ENCODE peak calls at places on chromosomes 12 and 14, in five cellular contexts. F, K, J, W and O are unnamed samples.

GRCh38 chr12:6821271-6821673 is 349 bp upstream of the GPR162 start:
- DNase-seq in W (peak; percentile 93), J (no peak), K (no peak), F (peak; percentile 66), O (no peak)

GRCh38 chr12:64029013-64029857 is 184.7 kb downstream of the SRGAP1 start:
- DNase-seq in W (no peak), K (no peak), J (no peak), F (no peak), O (no peak)

GRCh38 chr14:99615497-99616245 is 11.7 kb upstream of the CCDC85C start:
- DNase-seq in J (no peak), W (no peak), F (no peak), K (no peak), O (no peak)

GRCh38 chr12:16347391-16348298 is at the start of gene MGST1:
- DNase-seq in W (peak; percentile 98), J (peak; percentile 73), F (no peak), K (peak; percentile 77), O (peak; percentile 87)

GRCh38 chr12:27270148-27270547 is 26.1 kb downstream of the STK38L start:
- DNase-seq in W (no peak), J (no peak), F (no peak), K (no peak), O (no peak)

GRCh38 chr12:3225796-3226180 is 148.6 kb downstream of the TSPAN9 start:
- DNase-seq in J (no peak), W (no peak), F (no peak), K (no peak), O (no peak)

GRCh38 chr12:22312336-22312735 is 22.2 kb downstream of the ST8SIA1 start:
- DNase-seq in J (no peak), W (no peak), F (no peak), K (peak; percentile 5), O (no peak)

GRCh38 chr14:31294736-31295398 is 87.3 kb upstream of the HECTD1 start:
- DNase-seq in K (no peak), J (no peak), W (no peak), F (no peak), O (no peak)

GRCh38 chr12:131703161-131703560 is 7.7 kb upstream of the SFSWAP start:
- DNase-seq in K (no peak), F (no peak), W (no peak), J (no peak), O (no peak)

GRCh38 chr14:32808574-32809098 is 130.0 kb upstream of the NPAS3 start:
- DNase-seq in K (no peak), W (no peak), F (no peak), J (no peak), O (no peak)

GRCh38 chr14:92539875-92540274 is 26.3 kb downstream of the RIN3 start:
- DNase-seq in F (no peak), J (no peak), K (no peak), W (no peak), O (no peak)

GRCh38 chr14:47678993-47679392 is 3.6 kb upstream of the MDGA2 start:
- DNase-seq in W (no peak), F (no peak), J (no peak), K (no peak), O (no peak)

GRCh38 chr14:54562334-54562733 is 4.6 kb upstream of the SAMD4A start:
- DNase-seq in J (no peak), K (no peak), W (no peak), F (no peak), O (no peak)

GRCh38 chr12:118098911-118099671 is 4.7 kb downstream of the VSIG10 start:
- DNase-seq in W (peak; percentile 74), J (no peak), F (no peak), K (no peak), O (no peak)

GRCh38 chr14:104369208-104369607 is 210.4 kb upstream of the C14orf180 start:
- DNase-seq in K (no peak), F (no peak), J (no peak), W (no peak), O (no peak)

GRCh38 chr12:114691810-114692557 is 8.0 kb upstream of the TBX3 start:
- DNase-seq in J (no peak), K (no peak), W (peak; percentile 83), F (no peak), O (no peak)

GRCh38 chr12:93682846-93683261 is 5.7 kb downstream of the CRADD start:
- DNase-seq in K (peak; percentile 28), W (peak; percentile 74), F (peak; percentile 53), J (no peak), O (no peak)

GRCh38 chr12:78120866-78121590 is 290.3 kb downstream of the NAV3 start:
- DNase-seq in K (no peak), F (no peak), W (no peak), J (no peak), O (no peak)

GRCh38 chr14:50774542-50775267 is 56.3 kb downstream of the NIN start:
- DNase-seq in W (no peak), F (no peak), K (no peak), J (no peak), O (no peak)

GRCh38 chr12:18296201-18296908 is 35.0 kb downstream of the PIK3C2G start:
- DNase-seq in K (no peak), W (no peak), J (no peak), F (no peak), O (no peak)

GRCh38 chr12:49671051-49671765 is 36.0 kb downstream of the FMNL3 start:
- DNase-seq in F (no peak), K (no peak), J (no peak), W (no peak), O (no peak)

GRCh38 chr12:131753757-131754156 is 42.9 kb downstream of the SFSWAP start:
- DNase-seq in F (no peak), W (peak; percentile 44), J (no peak), K (no peak), O (no peak)

GRCh38 chr12:55933158-55933798 is 2.3 kb downstream of the DGKA start:
- DNase-seq in W (no peak), F (no peak), K (no peak), J (no peak), O (no peak)

GRCh38 chr14:68598089-68598488 is 194.8 kb downstream of the ZFP36L1 start:
- DNase-seq in W (no peak), F (no peak), K (no peak), J (no peak), O (no peak)

GRCh38 chr14:70905316-70905715 is 1.9 kb upstream of the PCNX1 start:
- DNase-seq in J (no peak), K (no peak), W (no peak), F (peak; percentile 54), O (no peak)

GRCh38 chr12:49637401-49637800 is 14.0 kb downstream of the PRPF40B start:
- DNase-seq in J (no peak), W (peak; percentile 82), K (no peak), F (no peak), O (no peak)

GRCh38 chr14:76761849-76762616 is 765 bp downstream of the VASH1 start:
- DNase-seq in K (no peak), F (peak; percentile 33), W (no peak), J (no peak), O (no peak)
- H3K4me3 ChIP-seq in K (peak overlapping the region; percentile 54), F (peak overlapping the region; percentile 76), W (peak overlapping the region; percentile 82), J (peak overlapping the region; percentile 52), O (peak overlapping the region; percentile 74)

GRCh38 chr12:108820700-108821406 is 36.5 kb downstream of the SSH1 start:
- DNase-seq in W (no peak), J (no peak), F (no peak), K (no peak), O (no peak)
- H3K4me1 ChIP-seq in W (no peaks in the 10 kb centered on the region), J (no peaks in the 10 kb centered on the region), F (peaks cover 11% of the 10 kb centered on the region), K (peaks cover 8% of the 10 kb centered on the region), O (peaks cover 1% of the 10 kb centered on the region)

GRCh38 chr14:72961579-72962335 is 35.5 kb downstream of the DCAF4 start:
- DNase-seq in F (no peak), W (no peak), K (no peak), J (no peak), O (no peak)

GRCh38 chr14:72962829-72963312 is 36.6 kb downstream of the DCAF4 start:
- DNase-seq in W (peak; percentile 82), F (no peak), J (peak; percentile 54), K (peak; percentile 48), O (peak; percentile 54)

GRCh38 chr14:72958548-72958947 is 32.3 kb downstream of the DCAF4 start:
- DNase-seq in W (no peak), K (no peak), J (no peak), F (no peak), O (no peak)

GRCh38 chr14:72952171-72952570 is 25.9 kb downstream of the DCAF4 start:
- DNase-seq in J (no peak), K (no peak), W (no peak), F (no peak), O (no peak)

DNA sequence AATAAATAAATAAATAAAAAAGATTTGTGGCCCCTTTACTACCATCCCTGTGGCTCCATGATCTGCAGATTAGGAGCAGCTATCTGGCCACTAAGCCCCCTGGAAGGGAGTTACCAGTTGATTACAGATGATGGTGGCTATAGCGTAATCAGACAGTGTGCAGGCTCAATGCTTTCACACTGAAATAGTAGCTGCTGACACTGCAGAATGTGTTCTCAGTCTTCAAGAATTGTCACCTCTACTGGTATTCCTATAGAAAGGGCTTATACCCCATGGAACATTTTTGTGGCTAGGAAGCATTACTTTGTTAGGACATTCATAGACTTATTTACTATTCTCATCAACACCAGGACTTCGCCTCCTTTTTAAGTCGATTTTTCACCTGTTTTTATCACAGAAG is 30.9 kb downstream of the DCAF4 start:
- DNase-seq in W (no peak), F (no peak), J (no peak), K (no peak), O (no peak)
- H3K36me3 ChIP-seq in W (peaks cover 41% of the 10 kb centered on the region), F (no peaks in the 10 kb centered on the region), J (peaks cover 6% of the 10 kb centered on the region), K (peaks cover 10% of the 10 kb centered on the region), O (peaks cover 21% of the 10 kb centered on the region)

GRCh38 chr12:24378548-24379011 is 429.1 kb upstream of the SOX5 start:
- DNase-seq in F (no peak), J (no peak), K (no peak), W (peak; percentile 52), O (no peak)

GRCh38 chr12:24379493-24379892 is 430.0 kb upstream of the SOX5 start:
- DNase-seq in F (no peak), J (no peak), K (no peak), W (no peak), O (no peak)

GRCh38 chr12:24381790-24382189 is 432.3 kb upstream of the SOX5 start:
- DNase-seq in W (no peak), F (no peak), J (no peak), K (no peak), O (no peak)

GRCh38 chr12:24379038-24379437 is 429.6 kb upstream of the SOX5 start:
- DNase-seq in W (no peak), F (no peak), J (no peak), K (no peak), O (no peak)

DNA sequence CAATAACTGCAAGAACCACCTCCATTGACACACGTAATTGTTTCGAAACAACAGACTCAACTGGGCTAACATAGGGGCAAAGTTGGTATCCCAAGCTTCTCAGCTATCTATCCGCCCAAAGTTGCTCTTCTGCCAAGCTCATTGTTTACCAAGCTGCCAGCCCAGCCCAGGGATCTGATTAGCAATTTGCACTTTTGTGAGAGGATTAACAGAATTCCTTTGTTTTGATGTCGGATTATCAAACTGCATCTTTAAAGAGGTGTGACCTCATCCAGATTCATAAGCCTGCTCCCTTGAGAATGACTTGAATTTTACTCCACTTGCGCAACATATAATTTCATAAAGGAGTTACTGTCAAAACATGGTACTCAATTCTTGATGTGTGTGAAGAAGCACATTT is 430.7 kb upstream of the SOX5 start:
- DNase-seq in F (no peak), K (no peak), J (no peak), W (peak; percentile 83), O (no peak)
- H3K4me3 ChIP-seq in F (no peak overlapping the region), K (no peak overlapping the region), J (no peak overlapping the region), W (peak overlapping the region; percentile 25), O (no peak overlapping the region)